ENCODE peak calls at places on chromosome 13, in eight cellular contexts. I, S, U, Z, V, M, Y and X are unnamed samples.

GRCh38 chr13:66341978-66342377 is 888.2 kb downstream of the PCDH9 start:
- DNase-seq in I (no peak), M (no peak), Y (no peak), V (no peak), Z (no peak), S (no peak), U (no peak), X (no peak)

GRCh38 chr13:44313674-44314073 is 60.0 kb upstream of the SERP2 start:
- DNase-seq in S (no peak), V (no peak), M (no peak), Z (no peak), Y (no peak), I (no peak), U (peak; percentile 80), X (peak; percentile 76)

GRCh38 chr13:42176286-42176685 is 95.7 kb upstream of the AKAP11 start:
- DNase-seq in S (no peak), I (no peak), M (no peak), V (no peak), Y (no peak), U (no peak), Z (no peak), X (no peak)

GRCh38 chr13:49220035-49220855 is at the start of gene MLNR:
- DNase-seq in M (peak; percentile 76), U (no peak), S (no peak), Y (peak; percentile 20), I (peak; percentile 68), V (peak; percentile 72), Z (peak; percentile 65), X (peak; percentile 14)

GRCh38 chr13:85379991-85380390 is 419.2 kb downstream of the SLITRK6 start:
- DNase-seq in Y (no peak), U (no peak), M (no peak), S (no peak), Z (no peak), I (no peak), V (no peak), X (no peak)

GRCh38 chr13:47017476-47017875 is 120.6 kb upstream of the HTR2A start:
- DNase-seq in M (no peak), Y (no peak), I (no peak), U (no peak), V (no peak), S (no peak), Z (no peak), X (no peak)

GRCh38 chr13:74794582-74794981 is 660.4 kb upstream of the KLF12 start:
- DNase-seq in M (peak; percentile 16), U (no peak), Z (no peak), S (no peak), I (no peak), Y (no peak), V (no peak), X (no peak)

GRCh38 chr13:104782741-104783140 is 1716.5 kb upstream of the SLC10A2 start:
- DNase-seq in S (no peak), I (no peak), V (no peak), U (no peak), Z (no peak), Y (no peak), M (no peak), X (no peak)

GRCh38 chr13:25574437-25575426 is 203.0 kb downstream of the ATP8A2 start:
- DNase-seq in M (peak; percentile 92), V (no peak), S (peak; percentile 56), Z (no peak), I (no peak), U (peak; percentile 59), Y (peak; percentile 40), X (peak; percentile 80)

GRCh38 chr13:21106089-21106488 is 44.7 kb upstream of the LATS2 start:
- DNase-seq in V (no peak), M (no peak), U (no peak), Z (no peak), Y (no peak), I (no peak), S (no peak), X (no peak)

GRCh38 chr13:25180795-25181537 is 8.9 kb upstream of the AMER2 start:
- DNase-seq in S (no peak), Y (no peak), Z (no peak), U (no peak), V (no peak), I (no peak), M (no peak), X (no peak)

GRCh38 chr13:50990540-50991506 is 81.2 kb downstream of the RNASEH2B start:
- DNase-seq in M (peak; percentile 44), S (peak; percentile 50), Z (no peak), Y (no peak), U (no peak), I (no peak), V (no peak), X (peak; percentile 30)

GRCh38 chr13:46071590-46072249 is 19.2 kb upstream of the ZC3H13 start:
- DNase-seq in M (peak; percentile 64), U (no peak), Z (no peak), S (no peak), I (no peak), V (no peak), Y (no peak), X (no peak)

GRCh38 chr13:48817166-48817802 is 158.4 kb upstream of the FNDC3A start:
- DNase-seq in S (no peak), V (no peak), Z (no peak), U (no peak), M (no peak), I (no peak), Y (no peak), X (no peak)

GRCh38 chr13:104365430-104365829 is 1299.2 kb upstream of the SLC10A2 start:
- DNase-seq in S (no peak), I (no peak), Z (no peak), Y (no peak), M (no peak), U (no peak), V (no peak), X (no peak)

DNA sequence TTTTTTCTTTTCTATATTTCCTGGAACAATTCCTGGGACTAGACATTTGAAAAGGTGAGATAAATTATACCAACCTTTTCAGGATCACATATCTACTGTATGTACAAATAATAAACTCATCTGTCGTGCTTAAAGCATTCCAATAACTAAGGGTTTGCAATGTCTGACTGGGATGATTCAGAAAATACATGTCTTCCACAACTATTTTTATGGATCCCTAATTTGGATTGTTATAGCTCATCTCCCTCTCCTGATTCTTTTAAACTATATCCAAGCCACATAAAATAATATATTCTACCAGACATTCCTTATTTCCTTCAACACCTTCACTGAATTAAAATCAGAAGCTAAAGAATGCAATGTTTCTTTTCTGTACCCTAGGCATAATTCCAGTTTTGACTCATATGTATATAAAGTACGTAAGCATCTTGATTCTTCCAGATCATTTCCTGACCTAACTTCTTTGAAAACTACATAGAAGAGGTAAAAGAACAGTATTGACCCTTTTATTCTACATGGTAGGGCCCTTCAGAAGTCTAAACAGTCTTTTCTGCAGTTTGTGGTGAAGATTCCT is 420.4 kb downstream of the EFNB2 start:
- DNase-seq in I (no peak), Y (no peak), M (no peak), Z (no peak), S (no peak), U (no peak), V (no peak), X (peak; percentile 32)
- H3K4me1 ChIP-seq in I (no peaks in the 10 kb centered on the region), Y (no peaks in the 10 kb centered on the region), M (peaks cover 18% of the 10 kb centered on the region), Z (no peaks in the 10 kb centered on the region), S (no peaks in the 10 kb centered on the region), U (no peaks in the 10 kb centered on the region), V (no peaks in the 10 kb centered on the region), X (peaks cover 42% of the 10 kb centered on the region)

GRCh38 chr13:113418722-113419049 is 34.6 kb downstream of the ADPRHL1 start:
- DNase-seq in V (no peak), Z (peak; percentile 22), I (no peak), S (no peak), Y (no peak), U (no peak), M (no peak), X (no peak)

GRCh38 chr13:113421673-113422270 is 31.5 kb downstream of the ADPRHL1 start:
- DNase-seq in Y (no peak), V (no peak), M (no peak), I (no peak), S (no peak), U (no peak), Z (no peak), X (no peak)

GRCh38 chr13:113422790-113423189 is 30.5 kb downstream of the ADPRHL1 start:
- DNase-seq in U (no peak), Y (no peak), Z (peak; percentile 44), S (no peak), M (no peak), I (peak; percentile 54), V (peak; percentile 55), X (no peak)

GRCh38 chr13:113419531-113420183 is 33.6 kb downstream of the ADPRHL1 start:
- DNase-seq in S (no peak), Z (peak; percentile 35), V (no peak), M (no peak), U (no peak), I (no peak), Y (no peak), X (no peak)

GRCh38 chr13:113420833-113421600 is 32.3 kb downstream of the ADPRHL1 start:
- DNase-seq in Y (no peak), S (no peak), V (peak; percentile 62), U (no peak), I (peak; percentile 58), M (no peak), Z (peak; percentile 47), X (no peak)
- H3K4me1 ChIP-seq in Y (no peaks in the 10 kb centered on the region), S (no peaks in the 10 kb centered on the region), V (no peaks in the 10 kb centered on the region), U (no peaks in the 10 kb centered on the region), I (no peaks in the 10 kb centered on the region), M (no peaks in the 10 kb centered on the region), Z (no peaks in the 10 kb centered on the region), X (no peaks in the 10 kb centered on the region)

DNA sequence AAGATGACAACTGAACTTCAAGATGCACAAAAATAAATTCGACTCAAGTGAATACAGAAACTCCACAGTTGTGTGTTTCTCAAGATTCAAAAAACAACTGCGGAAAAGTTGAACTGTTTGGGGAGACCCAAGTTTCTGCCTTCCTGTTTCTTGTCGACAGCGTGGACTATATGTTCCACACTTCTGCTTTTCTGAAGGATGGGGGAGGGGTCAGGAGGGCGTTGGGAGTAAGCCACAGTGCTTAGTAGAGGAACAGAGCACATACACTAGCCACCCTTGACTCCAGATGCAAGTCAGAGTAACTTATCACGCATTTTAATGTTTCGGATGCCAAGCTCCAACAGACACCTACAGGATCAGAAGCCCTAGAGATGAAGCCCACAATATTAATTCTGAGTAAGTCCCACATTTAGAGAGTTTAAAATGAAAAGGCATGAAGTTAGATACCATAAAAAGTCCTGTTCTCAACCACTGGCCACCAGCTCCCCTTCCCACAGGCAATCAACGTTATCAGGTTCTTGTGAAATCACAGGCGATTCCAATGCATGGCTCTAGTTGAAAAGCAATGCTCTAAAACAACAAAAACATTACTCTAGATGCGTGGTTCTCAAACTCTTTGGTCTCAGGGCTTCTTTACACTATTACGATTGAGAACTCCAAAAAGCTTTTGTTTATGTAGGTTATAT is 4.2 kb downstream of the TUBGCP3 start:
- DNase-seq in V (no peak), S (peak; percentile 34), Y (no peak), U (no peak), I (no peak), M (no peak), Z (no peak), X (no peak)
- H3K4me1 ChIP-seq in V (peaks cover 5% of the 10 kb centered on the region), S (peaks cover 53% of the 10 kb centered on the region), Y (peaks cover 28% of the 10 kb centered on the region), U (peaks cover 14% of the 10 kb centered on the region), I (peaks cover 17% of the 10 kb centered on the region), M (peaks cover 9% of the 10 kb centered on the region), Z (peaks cover 13% of the 10 kb centered on the region), X (peaks cover 16% of the 10 kb centered on the region)

DNA sequence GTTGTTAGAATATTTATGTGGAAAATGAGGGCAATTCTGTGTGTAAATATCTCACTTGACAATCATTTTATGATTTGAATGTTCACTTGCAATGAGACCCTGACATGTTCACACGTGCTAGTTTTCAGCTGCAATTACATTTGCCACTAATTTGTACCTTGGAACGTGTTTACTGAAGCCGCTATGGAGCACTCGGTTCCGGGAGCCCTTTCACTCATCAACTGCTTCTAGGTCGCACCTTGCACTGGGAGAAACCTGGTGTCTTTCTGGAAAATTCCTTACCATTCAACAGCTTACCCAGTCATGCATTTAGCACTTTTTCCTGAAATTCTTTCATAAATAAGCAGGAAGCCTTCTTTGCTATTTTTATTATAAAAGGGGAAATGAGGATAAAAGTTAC is 229.6 kb downstream of the ZIC5 start:
- DNase-seq in Y (no peak), S (no peak), Z (no peak), U (no peak), V (no peak), M (peak; percentile 43), I (no peak), X (no peak)
- H3K4me1 ChIP-seq in Y (no peaks in the 10 kb centered on the region), S (peaks cover 5% of the 10 kb centered on the region), Z (no peaks in the 10 kb centered on the region), U (no peaks in the 10 kb centered on the region), V (no peaks in the 10 kb centered on the region), M (peaks cover 64% of the 10 kb centered on the region), I (no peaks in the 10 kb centered on the region), X (no peaks in the 10 kb centered on the region)